ENCODE peak calls at places on chromosome 21, in eight cellular contexts. Y is pancreas, R is fibroblast of the aortic adventitia, C is GM20000, V is A549, M is neural progenitor cell, O is ovary, E is neural crest cell. H is an unnamed sample.

GRCh38 chr21:16323586-16323985 is 593.8 kb downstream of the USP25 start:
- DNase-seq in E (no peak), Y (no peak), C (no peak), O (no peak), V (no peak), M (no peak), R (peak), H (no peak)

GRCh38 chr21:33314096-33314495 is 10.7 kb upstream of the IFNAR1 start:
- DNase-seq in Y (no peak), O (no peak), V (no peak), M (no peak), C (no peak), R (no peak), E (no peak), H (no peak)

GRCh38 chr21:26227146-26227545 is 56.6 kb upstream of the APP start:
- DNase-seq in C (no peak), M (no peak), O (no peak), E (no peak), Y (no peak), R (no peak), V (no peak), H (no peak)

GRCh38 chr21:34734696-34735095 is 65.9 kb downstream of the CLIC6 start:
- DNase-seq in M (no peak), O (no peak), E (no peak), V (no peak), C (no peak), Y (no peak), R (no peak), H (no peak)

GRCh38 chr21:31866077-31866511 is 6.7 kb upstream of the HUNK start:
- DNase-seq in Y (peak), R (peak), O (peak), V (peak), M (peak), C (peak), E (peak), H (peak)

GRCh38 chr21:31667141-31667540 is 7.6 kb downstream of the SOD1 start:
- DNase-seq in R (no peak), O (no peak), M (no peak), E (no peak), C (no peak), V (no peak), Y (no peak), H (no peak)

GRCh38 chr21:35428489-35428888 is 379.4 kb upstream of the RUNX1 start:
- DNase-seq in C (no peak), R (peak), Y (peak), M (peak), E (no peak), V (no peak), O (no peak), H (no peak)

GRCh38 chr21:36917487-36918158 is 48.8 kb downstream of the HLCS start:
- DNase-seq in V (peak), O (no peak), E (no peak), R (peak), M (peak), C (no peak), Y (peak), H (no peak)

DNA sequence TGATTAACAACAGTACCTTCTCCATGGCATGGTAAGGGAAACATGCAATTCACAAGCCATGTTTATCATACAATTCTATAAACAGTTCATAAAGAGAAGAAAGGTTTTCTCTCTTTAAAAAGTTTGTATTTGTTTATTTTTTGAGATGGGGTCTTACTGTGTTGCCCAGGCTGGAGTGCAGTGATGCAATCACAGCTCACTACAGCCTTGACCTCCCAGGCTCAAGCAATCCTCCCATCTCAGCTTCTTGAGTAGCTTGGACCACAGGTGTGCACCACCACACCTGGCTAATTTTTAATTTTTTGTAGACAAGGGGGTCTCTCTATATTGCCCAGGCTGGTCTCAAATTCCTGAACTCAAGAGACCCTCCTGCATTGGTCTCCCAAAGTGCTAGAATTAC is 28.0 kb downstream of the SLC37A1 start:
- DNase-seq in C (no peak), O (no peak), E (no peak), M (no peak), Y (no peak), R (no peak), V (no peak), H (no peak)
- TF ChIP-seq CTCF in C (no peak), O (no peak), E (no peak), M (no peak), Y (no peak), R (no peak), V (no peak), H (no peak)

GRCh38 chr21:45497846-45498645 is 44.2 kb downstream of the SLC19A1 start:
- DNase-seq in Y (peak), R (no peak), E (no peak), M (no peak), O (peak), V (no peak), C (no peak), H (no peak)

GRCh38 chr21:45496151-45496967 is 45.9 kb downstream of the SLC19A1 start:
- DNase-seq in M (no peak), V (no peak), R (no peak), O (peak), C (no peak), E (no peak), Y (no peak), H (no peak)

GRCh38 chr21:45499201-45499750 is 43.0 kb downstream of the SLC19A1 start:
- DNase-seq in M (no peak), V (no peak), O (peak), R (no peak), C (no peak), Y (peak), E (no peak), H (no peak)

GRCh38 chr21:45498646-45499000 is 43.6 kb downstream of the SLC19A1 start:
- DNase-seq in V (no peak), R (no peak), M (no peak), C (no peak), E (no peak), O (peak), Y (peak), H (no peak)

DNA sequence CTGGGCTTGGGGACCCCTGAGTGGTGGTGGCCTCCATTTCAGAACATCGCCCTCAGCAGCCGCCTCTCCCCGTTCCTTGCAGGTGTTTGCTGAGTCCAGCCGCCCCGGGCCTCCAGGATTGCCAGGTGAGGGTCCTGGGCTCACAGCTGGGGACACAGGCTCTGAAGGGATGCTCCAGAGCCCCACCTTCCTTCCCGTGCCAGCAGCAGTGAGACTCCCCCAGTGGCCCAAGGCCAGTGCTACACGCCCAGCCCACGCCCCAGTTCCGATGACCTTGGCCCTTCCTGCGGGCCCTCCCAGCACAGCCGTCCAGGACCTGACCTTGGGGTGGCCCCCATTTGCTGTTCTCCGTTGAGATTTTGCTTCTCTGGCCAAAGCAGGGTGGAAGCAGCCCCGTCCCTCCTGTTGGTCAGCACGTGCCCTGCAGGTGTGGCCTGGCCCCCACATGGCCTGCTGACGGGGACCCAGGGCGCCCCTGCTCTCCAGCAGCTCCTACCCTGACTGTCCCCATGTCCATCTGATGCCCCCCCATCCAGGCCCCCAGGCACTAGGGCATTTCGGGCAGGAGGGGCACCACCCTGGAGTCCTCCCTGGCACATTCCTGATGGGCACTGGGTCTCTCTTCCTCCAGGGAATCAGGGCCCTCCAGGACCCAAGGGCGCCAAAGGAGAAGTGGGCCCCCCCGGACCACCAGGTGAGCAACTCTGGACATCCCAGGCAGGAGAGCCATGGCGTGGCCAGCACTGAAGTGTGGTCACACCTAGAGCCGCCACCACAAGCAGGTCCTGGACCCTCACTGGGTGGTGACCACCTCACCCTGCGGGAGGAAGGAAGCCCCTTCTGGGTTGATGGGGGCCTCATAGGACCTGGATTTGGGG is 45.0 kb downstream of the SLC19A1 start:
- DNase-seq in M (no peak), R (no peak), E (no peak), V (no peak), O (peak), C (no peak), Y (peak), H (no peak)
- TF ChIP-seq CTCF in M (no peak), R (no peak), E (no peak), V (no peak), O (no peak), C (no peak), Y (no peak), H (no peak)

GRCh38 chr21:27761623-27762022 is 794.7 kb upstream of the ADAMTS5 start:
- DNase-seq in R (peak), V (no peak), O (no peak), E (no peak), M (no peak), Y (no peak), C (no peak), H (no peak)

GRCh38 chr21:27756191-27756590 is 789.3 kb upstream of the ADAMTS5 start:
- DNase-seq in C (no peak), E (no peak), R (peak), M (no peak), Y (no peak), O (no peak), V (no peak), H (no peak)

GRCh38 chr21:27759820-27760219 is 792.9 kb upstream of the ADAMTS5 start:
- DNase-seq in O (no peak), E (no peak), C (no peak), V (no peak), R (peak), M (no peak), Y (no peak), H (no peak)

GRCh38 chr21:27764056-27764455 is 797.2 kb upstream of the ADAMTS5 start:
- DNase-seq in O (no peak), Y (no peak), R (no peak), C (no peak), E (no peak), M (no peak), V (no peak), H (no peak)

DNA sequence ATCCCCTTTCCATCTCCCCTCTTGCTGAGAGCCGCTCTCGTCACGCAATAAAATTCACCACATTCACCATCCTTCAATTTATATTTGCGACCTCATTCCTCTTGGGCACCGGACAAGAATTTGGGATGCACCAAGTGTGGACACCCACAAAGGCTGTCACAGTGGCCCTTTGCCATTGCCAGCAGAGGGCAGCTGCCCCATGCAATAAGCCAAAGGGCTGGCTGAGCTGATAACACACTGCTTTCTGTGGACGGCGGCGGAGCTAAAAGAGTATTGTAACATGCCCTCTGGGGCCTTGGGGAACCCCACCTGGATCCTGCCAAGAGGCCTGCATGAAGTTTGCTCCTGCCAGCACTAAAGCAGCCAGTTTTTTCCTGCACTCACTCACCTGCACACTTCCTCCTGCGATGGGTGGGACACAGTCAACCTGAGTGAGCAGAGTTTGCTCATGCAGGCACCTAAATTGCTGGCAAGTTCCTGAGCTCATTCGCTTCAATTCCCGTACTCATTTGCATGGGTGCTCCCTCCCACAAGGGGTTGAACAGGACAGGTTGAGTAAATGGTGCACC is 792.3 kb upstream of the ADAMTS5 start:
- DNase-seq in C (no peak), V (no peak), R (no peak), M (peak), E (peak), Y (peak), O (no peak), H (no peak)
- TF ChIP-seq CTCF in C (no peak), V (no peak), R (peak), M (peak), E (peak), Y (no peak), O (no peak), H (no peak)

GRCh38 chr21:38236232-38236631 is 20.6 kb upstream of the KCNJ15 start:
- DNase-seq in R (no peak), O (no peak), V (no peak), E (no peak), Y (no peak), C (no peak), M (no peak), H (no peak)
- TF ChIP-seq CTCF in R (no peak), O (no peak), V (no peak), E (peak), Y (no peak), C (no peak), M (no peak), H (no peak)

GRCh38 chr21:14120091-14120734 is 90.5 kb downstream of the LIPI start:
- DNase-seq in E (peak), M (peak), R (no peak), O (no peak), Y (no peak), V (peak), C (peak), H (peak)
- TF ChIP-seq CTCF in E (peak), M (peak), R (peak), O (no peak), Y (peak), V (peak), C (peak), H (peak)

DNA sequence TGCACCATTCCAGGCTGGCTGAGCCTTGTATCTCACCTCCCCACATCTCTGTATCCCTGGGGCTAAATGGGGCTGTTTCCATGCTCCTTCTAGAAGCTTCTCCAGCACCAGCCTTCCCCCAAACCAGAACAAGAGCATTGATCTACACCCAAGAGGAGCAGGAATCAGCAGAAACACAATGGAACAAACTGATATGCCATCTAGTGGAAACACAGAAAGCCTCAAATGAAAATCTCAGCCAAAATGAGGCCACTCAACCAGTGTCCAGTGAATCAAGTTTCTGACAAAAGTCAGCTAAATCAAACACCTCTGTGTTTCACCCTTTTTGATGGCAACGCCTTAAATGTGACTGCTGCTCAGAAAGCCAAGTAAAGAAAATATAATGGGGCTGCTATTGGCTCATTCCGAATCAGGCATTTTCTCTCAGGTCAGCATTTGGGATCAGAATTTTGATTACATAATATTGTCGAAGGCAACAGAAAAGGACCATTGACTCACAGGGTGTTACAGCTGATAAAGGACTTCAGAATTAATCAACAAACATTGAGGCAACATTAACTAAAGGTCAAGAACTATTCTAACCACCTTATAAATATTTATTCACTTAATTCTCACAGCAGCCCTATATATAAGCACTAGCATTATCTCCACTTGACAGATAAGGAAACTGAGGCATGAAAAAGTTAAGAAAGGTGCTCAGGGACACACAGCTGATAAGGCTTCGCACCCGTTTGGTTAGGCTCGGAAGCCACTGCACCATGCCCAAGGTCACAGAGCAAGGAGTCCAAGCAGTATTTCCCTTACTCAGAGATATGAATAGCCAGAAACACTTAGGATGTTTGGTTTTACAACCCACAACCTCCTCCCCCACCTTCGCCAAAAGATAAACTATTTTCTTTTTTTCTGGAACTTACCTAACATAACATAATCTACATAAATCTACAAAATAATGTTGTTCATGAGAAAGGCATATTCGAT is 85.8 kb upstream of the KCNJ15 start:
- DNase-seq in M (no peak), E (no peak), C (no peak), V (peak), O (no peak), R (peak), Y (no peak), H (no peak)
- TF ChIP-seq CTCF in M (no peak), E (no peak), C (no peak), V (no peak), O (no peak), R (peak), Y (no peak), H (no peak)

DNA sequence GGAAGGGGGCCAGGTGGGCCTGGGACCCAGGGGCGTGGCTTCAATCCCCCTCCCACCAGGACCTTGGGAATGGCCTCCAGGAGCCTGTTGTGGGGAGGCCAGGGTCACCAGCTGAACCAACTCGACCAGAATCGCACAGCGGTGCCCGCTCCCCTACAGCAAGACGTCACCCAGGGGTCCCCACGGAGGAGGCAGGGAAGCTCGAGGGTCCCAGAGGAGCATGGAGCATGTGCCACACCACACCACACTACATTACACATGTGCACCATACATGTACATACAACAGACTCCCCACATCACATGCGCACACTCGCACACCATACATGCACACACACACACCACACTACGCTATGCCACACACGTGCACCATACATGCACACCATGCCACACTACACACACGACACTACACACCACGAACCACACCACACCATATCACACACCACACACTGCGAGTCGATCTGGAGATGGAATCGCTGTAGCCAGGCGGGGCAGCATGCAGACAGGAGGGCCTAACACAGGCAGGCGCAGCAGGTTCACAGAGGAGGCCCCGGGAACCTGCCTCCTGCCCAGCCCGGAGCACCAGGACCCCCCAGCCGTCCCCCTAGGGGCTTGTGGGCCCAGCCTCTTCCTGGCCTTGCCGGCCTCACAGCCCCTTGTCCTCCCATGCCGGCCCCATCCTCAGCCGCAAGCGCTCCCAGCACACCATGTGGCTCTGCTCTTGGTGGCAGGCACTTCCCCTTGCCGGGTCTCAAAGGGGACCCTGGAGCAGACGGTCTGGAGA is 596 bp downstream of the ITGB2 start:
- DNase-seq in R (no peak), V (no peak), C (no peak), E (no peak), Y (no peak), M (no peak), O (no peak), H (no peak)
- TF ChIP-seq CTCF in R (no peak), V (no peak), C (no peak), E (no peak), Y (no peak), M (no peak), O (no peak), H (peak)

DNA sequence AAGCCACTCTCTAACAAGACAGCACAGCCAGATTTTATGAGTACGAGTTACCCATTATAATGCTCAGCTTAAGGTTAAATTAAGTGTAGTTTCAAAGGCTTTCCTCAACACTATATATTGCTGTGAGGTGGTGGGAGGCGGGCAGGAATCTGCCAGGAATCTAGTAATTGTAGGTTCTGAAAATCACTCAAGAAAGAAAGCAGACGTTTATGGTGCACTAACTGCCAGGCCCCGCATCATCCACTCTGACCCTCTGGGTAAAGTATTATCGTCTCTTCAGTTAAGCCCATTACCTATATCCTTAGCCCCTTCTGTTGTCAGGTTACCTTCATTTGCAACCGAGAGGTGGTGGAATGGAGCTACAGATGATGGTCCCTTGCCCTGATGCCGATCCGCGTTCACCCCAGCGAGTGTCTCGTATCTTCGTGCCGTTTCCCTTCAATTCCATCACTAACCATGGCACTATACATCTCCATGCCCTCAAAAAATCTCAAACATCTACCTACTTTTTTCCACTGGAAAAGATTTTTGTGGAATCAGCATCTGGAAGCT is 12.4 kb downstream of the HMGN1 start:
- DNase-seq in M (no peak), C (no peak), O (no peak), V (no peak), R (no peak), Y (no peak), E (no peak), H (no peak)
- TF ChIP-seq CTCF in M (no peak), C (no peak), O (no peak), V (no peak), R (no peak), Y (no peak), E (no peak), H (no peak)